ENCODE peak calls at places on chromosomes 4 and X, in six cellular contexts. One of them, this sample, is unnamed.
A peak's percentile ranks its signal among the peaks of the same experiment; 100 is the strongest.

GRCh38 chr4:104941661-104942062 is 205.0 kb upstream of the TET2 start:
- DNase-seq in HCT116: no peak
- DNase-seq in HepG2: no peak
- DNase-seq in GM12878: peak; percentile 37
- DNase-seq in K562: no peak
- DNase-seq in WTC11: no peak
- DNase-seq in this sample: no peak

GRCh38 chr4:142155347-142155746 is 519.0 kb downstream of the IL15 start:
- DNase-seq in HCT116: no peak
- DNase-seq in K562: no peak
- DNase-seq in WTC11: no peak
- DNase-seq in GM12878: no peak
- DNase-seq in HepG2: no peak
- DNase-seq in this sample: no peak

GRCh38 chr4:119211856-119212250 is 660 bp upstream of the USP53 start:
- DNase-seq in K562: no peak
- DNase-seq in WTC11: no peak
- DNase-seq in HepG2: peak; percentile 47
- DNase-seq in HCT116: no peak
- DNase-seq in GM12878: no peak
- DNase-seq in this sample: peak; percentile 50

GRCh38 chrX:53356186-53356585 is 66.3 kb downstream of the SMC1A start:
- DNase-seq in HCT116: no peak
- DNase-seq in HepG2: no peak
- DNase-seq in GM12878: no peak
- DNase-seq in K562: peak; percentile 69
- DNase-seq in WTC11: peak; percentile 56
- DNase-seq in this sample: no peak

GRCh38 chr4:8001564-8002355 is 62.1 kb upstream of the AFAP1 start:
- DNase-seq in WTC11: no peak
- DNase-seq in HepG2: no peak
- DNase-seq in K562: no peak
- DNase-seq in GM12878: no peak
- DNase-seq in HCT116: no peak
- DNase-seq in this sample: no peak

GRCh38 chrX:119640621-119641020 is 34.4 kb upstream of the NKRF start:
- DNase-seq in HCT116: no peak
- DNase-seq in GM12878: no peak
- DNase-seq in HepG2: no peak
- DNase-seq in WTC11: no peak
- DNase-seq in K562: no peak
- DNase-seq in this sample: no peak

GRCh38 chr4:121316091-121316490 is 64.7 kb downstream of the QRFPR start:
- DNase-seq in HCT116: no peak
- DNase-seq in WTC11: no peak
- DNase-seq in K562: no peak
- DNase-seq in HepG2: no peak
- DNase-seq in GM12878: no peak
- DNase-seq in this sample: no peak

GRCh38 chrX:133335027-133335426 is 80.3 kb downstream of the GPC4 start:
- DNase-seq in HCT116: no peak
- DNase-seq in GM12878: no peak
- DNase-seq in WTC11: no peak
- DNase-seq in K562: peak; percentile 19
- DNase-seq in HepG2: no peak
- DNase-seq in this sample: no peak

GRCh38 chr4:138222041-138222440 is 20.1 kb downstream of the SLC7A11 start:
- DNase-seq in K562: no peak
- DNase-seq in WTC11: no peak
- DNase-seq in GM12878: no peak
- DNase-seq in HCT116: no peak
- DNase-seq in HepG2: no peak
- DNase-seq in this sample: no peak

GRCh38 chr4:97013309-97014106 is 1129.8 kb downstream of the STPG2 start:
- DNase-seq in WTC11: no peak
- DNase-seq in HCT116: no peak
- DNase-seq in HepG2: no peak
- DNase-seq in K562: no peak
- DNase-seq in GM12878: no peak
- DNase-seq in this sample: no peak

GRCh38 chr4:143185253-143186107 is 763 bp downstream of the USP38 start:
- DNase-seq in K562: no peak
- DNase-seq in WTC11: peak; percentile 44
- DNase-seq in HCT116: no peak
- DNase-seq in GM12878: no peak
- DNase-seq in HepG2: peak; percentile 16
- DNase-seq in this sample: no peak

GRCh38 chrX:38561951-38562719 is 793 bp downstream of the TSPAN7 start:
- DNase-seq in HCT116: no peak
- DNase-seq in GM12878: no peak
- DNase-seq in HepG2: peak; percentile 3
- DNase-seq in K562: no peak
- DNase-seq in WTC11: peak; percentile 19
- DNase-seq in this sample: no peak

GRCh38 chrX:30806187-30806728 is 82.8 kb downstream of the TAB3 start:
- DNase-seq in WTC11: no peak
- DNase-seq in K562: no peak
- DNase-seq in HCT116: no peak
- DNase-seq in GM12878: no peak
- DNase-seq in HepG2: no peak
- DNase-seq in this sample: no peak

GRCh38 chr4:71558248-71558647 is 219.4 kb downstream of the SLC4A4 start:
- DNase-seq in HCT116: no peak
- DNase-seq in K562: no peak
- DNase-seq in GM12878: no peak
- DNase-seq in HepG2: no peak
- DNase-seq in WTC11: no peak
- DNase-seq in this sample: no peak

GRCh38 chr4:71564775-71565174 is 219.1 kb downstream of the GC start:
- DNase-seq in HCT116: no peak
- DNase-seq in K562: no peak
- DNase-seq in WTC11: no peak
- DNase-seq in GM12878: no peak
- DNase-seq in HepG2: no peak
- DNase-seq in this sample: no peak

DNA sequence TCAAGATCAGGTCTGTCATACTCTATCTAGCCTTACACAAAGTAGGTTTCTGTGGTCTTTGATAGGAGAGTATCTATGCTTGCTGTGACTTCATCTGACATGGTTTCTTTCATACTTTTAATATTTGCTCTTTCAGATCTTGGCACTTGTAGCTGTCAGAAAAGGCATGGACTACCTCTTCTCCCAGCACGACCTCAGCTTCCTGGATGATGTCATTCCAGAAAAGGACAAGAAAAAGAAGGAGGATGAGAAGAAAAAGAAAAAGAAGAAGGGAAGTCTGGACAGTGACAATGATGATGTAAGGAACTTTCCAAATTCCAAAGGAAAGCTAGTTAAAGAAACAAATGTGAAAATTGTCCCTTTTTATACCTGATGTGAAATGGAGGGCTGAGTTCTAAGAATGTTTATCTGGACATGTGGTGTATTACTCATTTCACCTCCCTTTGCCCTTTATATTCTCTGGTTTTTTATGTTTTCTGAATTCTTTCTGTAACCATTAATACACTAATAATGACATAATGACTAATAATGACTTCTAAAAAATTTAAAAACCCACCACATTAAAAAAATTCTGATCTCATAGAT is 221.2 kb downstream of the SLC4A4 start:
- DNase-seq in HCT116: no peak
- DNase-seq in HepG2: no peak
- DNase-seq in WTC11: no peak
- DNase-seq in K562: no peak
- DNase-seq in GM12878: no peak
- DNase-seq in this sample: no peak
- TF ChIP-seq ATF3 in HCT116: no peak
- TF ChIP-seq ATF3 in HepG2: no peak
- TF ChIP-seq ATF3 in WTC11: no peak
- TF ChIP-seq ATF3 in K562: no peak
- TF ChIP-seq ATF3 in GM12878: no peak
- TF ChIP-seq ATF3 in this sample: no peak

GRCh38 chr4:71593306-71593705 is 190.6 kb downstream of the GC start:
- DNase-seq in HCT116: no peak
- DNase-seq in HepG2: no peak
- DNase-seq in K562: no peak
- DNase-seq in GM12878: no peak
- DNase-seq in WTC11: no peak
- DNase-seq in this sample: no peak

GRCh38 chr4:71599588-71599987 is 184.3 kb downstream of the GC start:
- DNase-seq in WTC11: no peak
- DNase-seq in HCT116: no peak
- DNase-seq in HepG2: no peak
- DNase-seq in GM12878: no peak
- DNase-seq in K562: no peak
- DNase-seq in this sample: no peak

DNA sequence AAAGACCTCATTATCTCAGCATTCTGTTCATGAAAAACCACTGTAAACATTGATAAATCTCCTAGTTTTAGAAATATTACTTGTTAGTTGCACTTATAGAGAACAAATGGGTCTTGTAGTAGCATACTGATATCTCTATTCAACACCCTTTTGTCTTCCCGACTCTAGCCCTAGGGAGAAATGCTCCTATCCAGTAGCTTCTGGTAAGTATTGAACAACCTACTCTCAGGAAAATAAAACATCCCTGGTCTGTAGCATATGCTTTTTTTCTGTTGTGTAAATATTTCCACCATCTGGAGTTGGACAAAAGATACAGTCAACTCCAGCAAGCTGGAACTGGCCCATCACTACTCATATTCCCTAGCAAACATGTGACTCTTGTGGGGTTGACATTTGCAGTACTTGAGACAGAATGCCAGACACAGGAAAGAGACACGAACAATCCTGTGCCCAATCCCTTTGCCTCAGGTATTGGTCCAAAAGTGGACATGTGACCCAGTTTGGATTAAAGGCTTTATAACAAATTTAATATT is 188.2 kb downstream of the GC start:
- DNase-seq in HepG2: no peak
- DNase-seq in GM12878: no peak
- DNase-seq in K562: no peak
- DNase-seq in HCT116: no peak
- DNase-seq in WTC11: no peak
- DNase-seq in this sample: no peak
- TF ChIP-seq ATF3 in HepG2: no peak
- TF ChIP-seq ATF3 in GM12878: no peak
- TF ChIP-seq ATF3 in K562: no peak
- TF ChIP-seq ATF3 in HCT116: no peak
- TF ChIP-seq ATF3 in WTC11: no peak
- TF ChIP-seq ATF3 in this sample: no peak

DNA sequence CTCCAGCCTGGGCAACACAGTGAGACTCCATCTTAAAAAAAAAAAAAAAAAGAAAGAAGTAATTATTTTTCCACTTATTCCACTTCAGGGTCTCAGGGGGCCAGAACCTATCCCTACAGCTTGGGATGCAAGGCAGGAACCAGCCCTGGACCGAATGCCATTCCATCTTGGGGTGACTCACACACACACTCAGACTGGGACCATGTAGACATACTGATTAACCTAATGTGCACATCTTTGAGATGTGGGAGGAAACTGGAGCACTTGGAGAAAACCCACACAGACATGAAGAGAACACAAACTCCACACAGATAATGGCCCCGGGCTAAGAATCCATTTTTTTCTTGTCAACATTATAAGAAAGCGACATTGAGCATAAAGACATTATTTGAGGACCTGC is 132.5 kb downstream of the PTTG2 start:
- DNase-seq in HepG2: no peak
- DNase-seq in GM12878: no peak
- DNase-seq in K562: no peak
- DNase-seq in HCT116: no peak
- DNase-seq in WTC11: no peak
- DNase-seq in this sample: no peak
- TF ChIP-seq ATF3 in HepG2: no peak
- TF ChIP-seq ATF3 in GM12878: no peak
- TF ChIP-seq ATF3 in K562: no peak
- TF ChIP-seq ATF3 in HCT116: no peak
- TF ChIP-seq ATF3 in WTC11: no peak
- TF ChIP-seq ATF3 in this sample: no peak

GRCh38 chr4:39614487-39615162 is 24.0 kb downstream of the SMIM14 start:
- DNase-seq in HepG2: no peak
- DNase-seq in HCT116: no peak
- DNase-seq in WTC11: no peak
- DNase-seq in GM12878: no peak
- DNase-seq in K562: no peak
- DNase-seq in this sample: no peak
- TF ChIP-seq ATF3 in HepG2: no peak
- TF ChIP-seq ATF3 in HCT116: no peak
- TF ChIP-seq ATF3 in WTC11: no peak
- TF ChIP-seq ATF3 in GM12878: no peak
- TF ChIP-seq ATF3 in K562: no peak
- TF ChIP-seq ATF3 in this sample: no peak

DNA sequence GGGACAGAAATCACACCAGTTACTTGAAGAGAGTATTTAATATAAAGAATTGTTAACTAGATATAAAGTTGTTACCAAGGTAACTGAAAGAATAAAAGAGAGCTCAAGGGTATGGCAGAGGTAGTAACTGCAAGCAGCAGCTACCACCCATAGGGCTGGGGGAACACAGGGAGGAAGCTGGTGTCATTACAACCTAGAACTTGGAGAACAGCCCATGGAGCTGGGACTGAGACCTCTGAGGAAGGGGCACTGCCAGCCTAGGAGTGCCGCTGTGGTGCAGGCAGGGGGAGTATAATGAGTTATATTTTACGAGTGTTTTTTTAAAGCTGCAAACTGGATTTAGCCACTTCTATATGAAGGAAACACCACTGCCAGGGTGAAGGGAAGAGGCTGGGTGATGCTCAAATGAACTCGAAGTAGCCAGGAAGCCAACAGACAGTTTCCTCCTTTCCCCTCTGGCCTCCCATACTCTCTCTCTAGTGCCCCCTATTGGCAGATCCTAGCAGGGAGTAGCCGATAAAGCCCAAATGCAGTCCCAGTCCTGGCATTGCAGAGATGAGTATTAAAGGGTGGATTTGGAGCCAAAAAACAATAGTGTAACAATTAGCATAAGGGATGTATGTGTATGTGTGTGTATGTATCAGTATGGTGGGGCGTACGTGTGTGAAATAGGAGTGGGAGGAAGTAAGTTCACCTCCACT is 213.7 kb upstream of the LDB2 start:
- DNase-seq in HCT116: no peak
- DNase-seq in K562: peak; percentile 34
- DNase-seq in GM12878: no peak
- DNase-seq in HepG2: peak; percentile 6
- DNase-seq in WTC11: peak; percentile 68
- DNase-seq in this sample: peak; percentile 83
- TF ChIP-seq ATF3 in HCT116: no peak
- TF ChIP-seq ATF3 in K562: no peak
- TF ChIP-seq ATF3 in GM12878: no peak
- TF ChIP-seq ATF3 in HepG2: no peak
- TF ChIP-seq ATF3 in WTC11: no peak
- TF ChIP-seq ATF3 in this sample: no peak

This sample was measured in H1.